ENCODE peak calls at places on chromosomes 12 and 14, in five cellular contexts. E is fibroblast of mammary gland, B is AG20443, J is sigmoid colon, I is HT-29. N is an unnamed sample.

GRCh38 chr14:81033841-81034240 is 78.4 kb downstream of the TSHR start:
- DNase-seq in E (no peak), B (no peak), J (no peak), I (no peak), N (no peak)

GRCh38 chr12:6461401-6462233 is 8.9 kb downstream of the VAMP1 start:
- DNase-seq in E (no peak), B (no peak), J (peak; percentile 79), I (no peak), N (peak; percentile 82)

GRCh38 chr12:32305163-32305562 is 94.2 kb upstream of the FGD4 start:
- DNase-seq in E (peak; percentile 54), B (no peak), J (no peak), I (peak; percentile 88), N (no peak)

GRCh38 chr14:76884853-76885276 is 58.7 kb downstream of the LRRC74A start:
- DNase-seq in E (no peak), B (no peak), J (no peak), I (no peak), N (no peak)

GRCh38 chr14:74413622-74414021 is 12.4 kb downstream of the SYNDIG1L start:
- DNase-seq in E (peak; percentile 3), B (no peak), J (no peak), I (no peak), N (no peak)

GRCh38 chr12:111467862-111468245 is 62.1 kb downstream of the SH2B3 start:
- DNase-seq in E (peak; percentile 41), B (no peak), J (no peak), I (no peak), N (no peak)

GRCh38 chr14:81144811-81145598 is 75.8 kb downstream of the GTF2A1 start:
- DNase-seq in E (no peak), B (no peak), J (no peak), I (no peak), N (no peak)

GRCh38 chr14:99127651-99128167 is 144.3 kb downstream of the BCL11B start:
- DNase-seq in E (no peak), B (no peak), J (peak; percentile 64), I (no peak), N (no peak)

GRCh38 chr12:120826335-120826734 is 77.8 kb downstream of the SPPL3 start:
- DNase-seq in E (no peak), B (no peak), J (no peak), I (no peak), N (no peak)

GRCh38 chr14:104660597-104660996 is 28.8 kb upstream of the INF2 start:
- DNase-seq in E (no peak), B (no peak), J (no peak), I (no peak), N (peak; percentile 77)

GRCh38 chr14:64725360-64725815 is 21.2 kb downstream of the PLEKHG3 start:
- DNase-seq in E (no peak), B (no peak), J (peak; percentile 27), I (no peak), N (no peak)

GRCh38 chr12:53729659-53730058 is 2.4 kb upstream of the CALCOCO1 start:
- DNase-seq in E (peak; percentile 50), B (no peak), J (no peak), I (no peak), N (no peak)

GRCh38 chr12:104966677-104967076 is 8.6 kb upstream of the SLC41A2 start:
- DNase-seq in E (no peak), B (no peak), J (no peak), I (no peak), N (peak; percentile 36)

GRCh38 chr12:63994704-63995103 is 150.2 kb downstream of the SRGAP1 start:
- DNase-seq in E (peak; percentile 81), B (peak; percentile 58), J (no peak), I (no peak), N (no peak)

GRCh38 chr12:52091869-52092268 is 12.4 kb downstream of the SMIM41 start:
- DNase-seq in E (no peak), B (no peak), J (no peak), I (no peak), N (no peak)

GRCh38 chr12:121791671-121792496 is 1.6 kb downstream of the RHOF start:
- DNase-seq in E (no peak), B (no peak), J (no peak), I (no peak), N (no peak)

GRCh38 chr12:43352001-43352400 is 200.0 kb downstream of the ADAMTS20 start:
- DNase-seq in E (no peak), B (no peak), J (no peak), I (no peak), N (no peak)

GRCh38 chr12:100988278-100988625 is 193.7 kb downstream of the ANO4 start:
- DNase-seq in E (no peak), B (no peak), J (no peak), I (no peak), N (no peak)

GRCh38 chr12:71602745-71603577 is 60.7 kb downstream of the ZFC3H1 start:
- DNase-seq in E (no peak), B (no peak), J (no peak), I (no peak), N (no peak)

GRCh38 chr12:4918950-4919660 is 9.4 kb downstream of the KCNA1 start:
- DNase-seq in E (peak; percentile 35), B (no peak), J (peak; percentile 62), I (no peak), N (no peak)

GRCh38 chr14:77325746-77326094 is 4.9 kb downstream of the GSTZ1 start:
- DNase-seq in E (no peak), B (no peak), J (no peak), I (no peak), N (no peak)

GRCh38 chr12:85310025-85310424 is 30.0 kb downstream of the ALX1 start:
- DNase-seq in E (no peak), B (no peak), J (no peak), I (no peak), N (no peak)

GRCh38 chr12:58858030-58858429 is 62.3 kb downstream of the LRIG3 start:
- DNase-seq in E (no peak), B (no peak), J (no peak), I (no peak), N (no peak)

GRCh38 chr14:66974397-66975025 is 214.7 kb upstream of the GARIN2 start:
- DNase-seq in E (peak; percentile 4), B (no peak), J (no peak), I (no peak), N (no peak)

GRCh38 chr14:104091061-104091926 is 5.8 kb downstream of the ASPG start:
- DNase-seq in E (no peak), B (no peak), J (no peak), I (no peak), N (no peak)

GRCh38 chr12:108312885-108313203 is 26.3 kb downstream of the CMKLR1 start:
- DNase-seq in E (no peak), B (peak; percentile 28), J (peak; percentile 88), I (peak; percentile 33), N (no peak)

GRCh38 chr12:111406474-111407370 is 999 bp downstream of the SH2B3 start:
- DNase-seq in E (no peak), B (no peak), J (peak; percentile 81), I (no peak), N (peak; percentile 65)

GRCh38 chr12:6842075-6842474 is 1.4 kb downstream of the GNB3 start:
- DNase-seq in E (no peak), B (no peak), J (no peak), I (no peak), N (no peak)

GRCh38 chr14:103688441-103688840 is 26.8 kb downstream of the XRCC3 start:
- DNase-seq in E (no peak), B (no peak), J (no peak), I (no peak), N (no peak)

GRCh38 chr12:47377414-47378221 is 297.9 kb upstream of the AMIGO2 start:
- DNase-seq in E (peak; percentile 100), B (peak; percentile 95), J (peak; percentile 99), I (no peak), N (no peak)

GRCh38 chr14:23936084-23936829 is 17.3 kb upstream of the DHRS4 start:
- DNase-seq in E (no peak), B (no peak), J (no peak), I (no peak), N (no peak)

GRCh38 chr12:46490635-46491034 is 118.1 kb upstream of the SLC38A2 start:
- DNase-seq in E (peak; percentile 80), B (no peak), J (no peak), I (no peak), N (no peak)

GRCh38 chr14:55129428-55130193 is 559 bp downstream of the LGALS3 start:
- DNase-seq in E (peak; percentile 52), B (peak; percentile 82), J (peak; percentile 88), I (peak; percentile 56), N (peak; percentile 79)

GRCh38 chr12:104006929-104007328 is 41.3 kb downstream of the TDG start:
- DNase-seq in E (peak; percentile 78), B (peak; percentile 60), J (no peak), I (peak; percentile 15), N (no peak)

GRCh38 chr14:35161231-35161630 is 38.9 kb downstream of the PRORP start:
- DNase-seq in E (no peak), B (no peak), J (no peak), I (no peak), N (no peak)

GRCh38 chr14:103518416-103519042 is 4.1 kb downstream of the CKB start:
- DNase-seq in E (peak; percentile 43), B (peak; percentile 84), J (peak; percentile 92), I (peak; percentile 59), N (peak; percentile 88)

GRCh38 chr12:46386360-46386867 is 13.8 kb upstream of the SLC38A2 start:
- DNase-seq in E (peak; percentile 99), B (peak; percentile 26), J (no peak), I (no peak), N (no peak)

GRCh38 chr14:103126873-103127304 is 3.6 kb downstream of the TNFAIP2 start:
- DNase-seq in E (no peak), B (no peak), J (peak; percentile 73), I (peak; percentile 75), N (no peak)

GRCh38 chr14:91380610-91381371 is 36.8 kb downstream of the CCDC88C start:
- DNase-seq in E (peak; percentile 21), B (no peak), J (no peak), I (no peak), N (no peak)

GRCh38 chr12:47995976-47996375 is 8.3 kb downstream of the COL2A1 start:
- DNase-seq in E (peak; percentile 58), B (peak; percentile 66), J (no peak), I (no peak), N (no peak)